ENCODE peak calls at places on chromosomes 11 and 22, in four cellular contexts. R, B, Q and F are unnamed samples.
A peak's percentile ranks its signal among the peaks of the same experiment; 100 is the strongest.

GRCh38 chr11:66891849-66892660 is 35.2 kb downstream of the LRFN4 start:
- DNase-seq in R (peak; percentile 96), B (peak; percentile 99), Q (peak; percentile 82), F (no peak)

GRCh38 chr11:70324354-70325115 is 54.0 kb downstream of the PPFIA1 start:
- DNase-seq in R (no peak), B (no peak), Q (no peak), F (peak; percentile 24)

GRCh38 chr11:71955898-71956456 is 27.1 kb downstream of the RNF121 start:
- DNase-seq in R (no peak), B (no peak), Q (no peak), F (no peak)

GRCh38 chr11:114166897-114167323 is 107.4 kb downstream of the ZBTB16 start:
- DNase-seq in R (no peak), B (peak; percentile 63), Q (no peak), F (no peak)

GRCh38 chr11:126538071-126538470 is 182.6 kb downstream of the ST3GAL4 start:
- DNase-seq in R (no peak), B (no peak), Q (no peak), F (no peak)

GRCh38 chr22:42966389-42966998 is 48.5 kb downstream of the PACSIN2 start:
- DNase-seq in R (no peak), B (no peak), Q (no peak), F (no peak)

GRCh38 chr11:132111781-132112380 is 741.5 kb downstream of the NTM start:
- DNase-seq in R (peak; percentile 32), B (peak; percentile 92), Q (no peak), F (no peak)

GRCh38 chr22:18095101-18095805 is 15.4 kb upstream of the TUBA8 start:
- DNase-seq in R (no peak), B (peak; percentile 38), Q (no peak), F (no peak)

GRCh38 chr11:68148071-68148805 is 27.1 kb upstream of the CHKA start:
- DNase-seq in R (no peak), B (no peak), Q (no peak), F (no peak)

GRCh38 chr11:68149417-68149816 is 28.2 kb upstream of the CHKA start:
- DNase-seq in R (no peak), B (no peak), Q (no peak), F (no peak)

GRCh38 chr11:68146704-68147474 is 25.7 kb upstream of the CHKA start:
- DNase-seq in R (no peak), B (peak; percentile 50), Q (no peak), F (no peak)

GRCh38 chr11:68150029-68150428 is 28.8 kb upstream of the CHKA start:
- DNase-seq in R (peak; percentile 60), B (peak; percentile 57), Q (no peak), F (no peak)

GRCh38 chr11:68148882-68149281 is 27.7 kb upstream of the CHKA start:
- DNase-seq in R (no peak), B (no peak), Q (no peak), F (no peak)
- H4K8ac ChIP-seq in R (no peak overlapping the region), B (no peak overlapping the region), Q (no peak overlapping the region), F (no peak overlapping the region)

GRCh38 chr11:21205205-21205604 is 535.8 kb downstream of the NELL1 start:
- DNase-seq in R (no peak), B (no peak), Q (peak; percentile 30), F (no peak)
- H2BK15ac ChIP-seq in R (no peak overlapping the region), B (no peak overlapping the region), Q (no peak overlapping the region), F (no peak overlapping the region)

GRCh38 chr11:84319853-84320252 is 1033.7 kb upstream of the CCDC90B start:
- DNase-seq in R (no peak), B (no peak), Q (no peak), F (no peak)

GRCh38 chr11:84322211-84322610 is 1036.0 kb upstream of the CCDC90B start:
- DNase-seq in R (no peak), B (no peak), Q (no peak), F (no peak)

GRCh38 chr11:84313830-84314359 is 1027.7 kb upstream of the CCDC90B start:
- DNase-seq in R (no peak), B (no peak), Q (no peak), F (no peak)

DNA sequence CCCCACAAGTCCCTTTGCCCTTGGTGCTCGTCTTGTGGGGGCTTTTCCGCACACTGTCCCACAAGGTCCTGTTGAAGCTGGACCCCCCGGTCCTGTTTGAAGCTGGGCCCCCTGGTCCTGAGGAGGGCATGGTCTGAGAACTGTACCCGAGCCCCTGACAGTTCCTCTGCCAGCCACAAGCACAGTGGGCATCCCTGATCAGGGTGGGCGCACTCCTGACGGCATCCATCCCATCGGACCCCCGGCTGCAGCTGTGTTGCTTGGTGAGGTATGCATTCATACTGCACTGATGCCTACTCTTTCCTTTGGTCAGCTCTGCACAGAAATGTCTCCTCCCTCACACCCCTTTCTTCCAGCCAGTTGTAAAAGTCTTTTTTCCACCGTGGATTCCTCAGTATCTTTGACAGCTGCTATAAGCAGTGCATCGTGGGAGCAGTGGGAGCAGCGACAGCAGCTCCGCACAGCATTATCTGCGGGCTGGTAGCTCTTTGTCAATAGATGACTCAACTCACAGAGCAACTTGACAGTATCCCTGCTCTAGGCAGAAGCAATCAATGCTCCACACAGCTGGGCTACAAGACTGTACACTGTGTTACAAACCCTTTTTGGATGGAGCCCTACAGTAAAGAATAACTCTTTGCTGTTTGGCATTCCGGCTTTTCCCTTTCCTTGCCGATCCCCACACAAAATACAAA is 1030.8 kb upstream of the CCDC90B start:
- DNase-seq in R (peak; percentile 33), B (peak; percentile 30), Q (no peak), F (peak; percentile 21)
- H4K8ac ChIP-seq in R (no peak overlapping the region), B (no peak overlapping the region), Q (no peak overlapping the region), F (no peak overlapping the region)

DNA sequence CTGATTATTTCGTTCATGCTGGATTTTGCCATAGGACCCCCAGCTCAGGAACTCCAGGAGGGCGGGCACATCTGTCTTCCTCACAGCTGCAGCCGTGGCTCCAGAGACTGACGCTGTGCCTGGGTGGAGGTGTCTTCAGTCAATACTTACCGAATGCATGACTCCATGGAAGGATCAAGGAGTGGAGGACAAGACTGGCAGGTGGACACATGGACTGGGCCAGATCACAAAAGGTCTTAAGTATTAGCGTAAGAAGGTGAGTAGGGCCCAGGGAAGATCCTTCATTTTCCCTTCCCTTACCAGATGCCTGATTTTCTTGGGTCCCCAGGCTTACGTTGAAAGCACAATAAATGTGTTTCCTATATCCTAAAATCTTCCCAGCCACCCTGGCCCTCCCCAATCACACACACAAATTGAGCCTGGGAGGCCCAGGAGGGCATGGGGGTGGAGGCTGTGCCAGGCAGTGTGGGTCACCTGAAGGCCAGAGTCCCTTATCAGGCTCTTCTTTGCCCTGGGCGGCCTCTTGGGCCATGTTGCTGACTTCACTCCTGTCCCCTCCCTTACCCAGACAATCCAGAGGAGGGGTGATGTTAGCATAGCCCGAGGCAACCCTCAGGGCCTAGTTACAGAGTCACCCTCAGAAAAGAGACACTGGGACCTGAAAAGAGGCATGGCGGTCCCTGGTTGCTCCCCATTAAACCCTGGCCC is 56.4 kb downstream of the CYTH4 start:
- DNase-seq in R (no peak), B (no peak), Q (no peak), F (no peak)
- H2BK15ac ChIP-seq in R (no peak overlapping the region), B (peak overlapping the region; percentile 56), Q (no peak overlapping the region), F (no peak overlapping the region)

GRCh38 chr22:36052505-36052941 is 23.9 kb upstream of the RBFOX2 start:
- DNase-seq in R (peak; percentile 72), B (peak; percentile 57), Q (no peak), F (no peak)
- H4K8ac ChIP-seq in R (peak overlapping the region; percentile 66), B (peak overlapping the region; percentile 7), Q (peak overlapping the region; percentile 92), F (no peak overlapping the region)

GRCh38 chr22:50260801-50261614 is 475 bp downstream of the MAPK12 start:
- DNase-seq in R (no peak), B (peak; percentile 67), Q (no peak), F (no peak)
- H2BK15ac ChIP-seq in R (no peak overlapping the region), B (no peak overlapping the region), Q (no peak overlapping the region), F (peak overlapping the region; percentile 89)

GRCh38 chr11:73188301-73188700 is 29.8 kb upstream of the P2RY2 start:
- DNase-seq in R (no peak), B (no peak), Q (no peak), F (no peak)
- H4K8ac ChIP-seq in R (no peak overlapping the region), B (no peak overlapping the region), Q (no peak overlapping the region), F (no peak overlapping the region)

GRCh38 chr22:48890693-48891554 is 936.7 kb downstream of the BRD1 start:
- DNase-seq in R (no peak), B (no peak), Q (no peak), F (no peak)

GRCh38 chr22:48891688-48892380 is 935.8 kb downstream of the BRD1 start:
- DNase-seq in R (no peak), B (no peak), Q (no peak), F (no peak)

GRCh38 chr22:48893288-48894063 is 934.2 kb downstream of the BRD1 start:
- DNase-seq in R (peak; percentile 20), B (no peak), Q (no peak), F (no peak)

GRCh38 chr22:48894064-48894671 is 933.5 kb downstream of the BRD1 start:
- DNase-seq in R (peak; percentile 26), B (no peak), Q (peak; percentile 53), F (no peak)

GRCh38 chr22:48892571-48893287 is 934.9 kb downstream of the BRD1 start:
- DNase-seq in R (no peak), B (no peak), Q (peak; percentile 17), F (no peak)
- H2BK15ac ChIP-seq in R (no peak overlapping the region), B (no peak overlapping the region), Q (no peak overlapping the region), F (peak overlapping the region; percentile 49)

GRCh38 chr11:130677486-130678153 is 229.2 kb downstream of the ADAMTS15 start:
- DNase-seq in R (peak; percentile 98), B (peak; percentile 70), Q (peak; percentile 71), F (no peak)

GRCh38 chr11:130673698-130674097 is 225.3 kb downstream of the ADAMTS15 start:
- DNase-seq in R (peak; percentile 45), B (peak; percentile 12), Q (no peak), F (no peak)

GRCh38 chr11:130675917-130676316 is 227.5 kb downstream of the ADAMTS15 start:
- DNase-seq in R (no peak), B (no peak), Q (no peak), F (no peak)

GRCh38 chr11:130674686-130675085 is 226.2 kb downstream of the ADAMTS15 start:
- DNase-seq in R (no peak), B (peak; percentile 49), Q (no peak), F (no peak)

DNA sequence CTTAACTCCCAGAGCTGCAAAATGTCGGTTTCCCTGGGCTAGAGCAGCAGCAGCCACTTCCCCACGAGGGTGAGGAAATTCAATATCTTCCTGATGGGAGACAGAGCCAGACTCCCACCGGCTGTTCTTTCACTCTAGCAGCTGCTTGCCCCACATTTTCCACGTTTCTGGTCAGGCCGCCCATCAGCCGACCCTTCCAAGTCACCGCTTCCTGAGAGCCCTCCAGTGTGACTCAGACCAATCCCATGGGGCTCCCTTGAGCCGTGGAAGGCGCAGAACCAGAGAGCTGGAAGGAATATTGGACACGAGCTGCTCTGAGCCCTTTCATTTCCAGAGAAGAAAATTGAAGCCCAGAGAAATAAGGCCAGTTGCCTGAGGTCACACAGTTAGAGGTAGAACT is 227.0 kb downstream of the ADAMTS15 start:
- DNase-seq in R (no peak), B (peak; percentile 50), Q (no peak), F (no peak)
- H4K8ac ChIP-seq in R (no peak overlapping the region), B (peak overlapping the region; percentile 42), Q (no peak overlapping the region), F (no peak overlapping the region)

DNA sequence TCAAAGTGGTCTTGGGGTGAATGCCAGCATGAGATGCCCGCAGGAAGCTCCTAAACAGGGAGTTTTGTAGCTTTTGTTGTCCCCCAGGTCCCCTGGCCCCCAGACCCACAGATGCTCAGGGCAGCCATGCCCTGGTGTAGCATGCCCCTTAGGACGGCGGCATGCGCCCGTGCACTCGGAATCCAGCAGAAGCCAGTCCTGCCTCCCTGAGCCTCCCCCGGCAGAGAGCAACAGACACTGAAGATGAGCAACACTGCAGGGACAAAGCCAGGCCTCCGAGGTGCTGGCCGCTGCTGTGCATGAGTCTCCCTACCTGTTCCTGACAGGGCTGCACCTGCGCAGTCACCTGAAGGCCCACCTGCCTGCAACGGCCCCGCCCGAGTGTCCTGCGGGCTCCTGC is 59.1 kb downstream of the TRMU start:
- DNase-seq in R (no peak), B (no peak), Q (no peak), F (no peak)
- H2BK15ac ChIP-seq in R (no peak overlapping the region), B (no peak overlapping the region), Q (no peak overlapping the region), F (no peak overlapping the region)